ENCODE peak calls at places on chromosomes 12 and 14, in four cellular contexts. M, Y, W and T are unnamed samples.

GRCh38 chr12:110266980-110267620 is 13.9 kb upstream of the ATP2A2 start:
- DNase-seq in M (peak), Y (no peak), W (no peak), T (no peak)

GRCh38 chr12:76946451-76946850 is 67.6 kb upstream of the CSRP2 start:
- DNase-seq in M (no peak), Y (no peak), W (no peak), T (no peak)

GRCh38 chr12:79121486-79121885 is 256.9 kb downstream of the SYT1 start:
- DNase-seq in M (peak), Y (no peak), W (no peak), T (peak)

GRCh38 chr12:26032719-26033241 is 74.3 kb downstream of the RASSF8 start:
- DNase-seq in M (no peak), Y (no peak), W (no peak), T (no peak)

GRCh38 chr12:24111101-24111500 is 161.6 kb upstream of the SOX5 start:
- DNase-seq in M (no peak), Y (no peak), W (no peak), T (no peak)

GRCh38 chr12:59113831-59114273 is 193.5 kb upstream of the LRIG3 start:
- DNase-seq in M (peak), Y (peak), W (peak), T (peak)

GRCh38 chr14:91409991-91410401 is 7.6 kb downstream of the CCDC88C start:
- DNase-seq in M (no peak), Y (no peak), W (no peak), T (no peak)

GRCh38 chr12:55681142-55682077 is 26.3 kb downstream of the ITGA7 start:
- DNase-seq in M (no peak), Y (peak), W (peak), T (peak)

GRCh38 chr14:61184117-61184516 is 97.0 kb downstream of the TMEM30B start:
- DNase-seq in M (no peak), Y (no peak), W (no peak), T (no peak)

GRCh38 chr12:128388461-128388921 is 121.5 kb downstream of the TMEM132C start:
- DNase-seq in M (no peak), Y (no peak), W (no peak), T (no peak)

GRCh38 chr12:88993655-88994054 is 358.6 kb downstream of the DUSP6 start:
- DNase-seq in M (peak), Y (peak), W (peak), T (no peak)

GRCh38 chr12:106898001-106898966 is 57.4 kb upstream of the TMEM263 start:
- DNase-seq in M (no peak), Y (no peak), W (no peak), T (no peak)

GRCh38 chr14:50001999-50002925 is 109.4 kb downstream of the ARF6 start:
- DNase-seq in M (no peak), Y (no peak), W (no peak), T (no peak)
- TF ChIP-seq FOXJ3 in M (no peak), Y (no peak), W (no peak), T (no peak)

GRCh38 chr12:100706029-100706428 is 88.5 kb upstream of the ANO4 start:
- DNase-seq in M (no peak), Y (no peak), W (no peak), T (no peak)
- TF ChIP-seq FOXJ3 in M (no peak), Y (no peak), W (no peak), T (no peak)

GRCh38 chr12:124392991-124393790 is 98.3 kb downstream of the RFLNA start:
- DNase-seq in M (peak), Y (no peak), W (no peak), T (no peak)

GRCh38 chr12:124391340-124392261 is 96.7 kb downstream of the RFLNA start:
- DNase-seq in M (no peak), Y (peak), W (no peak), T (no peak)

GRCh38 chr12:124393831-124394230 is 98.9 kb downstream of the RFLNA start:
- DNase-seq in M (no peak), Y (no peak), W (no peak), T (no peak)

GRCh38 chr12:124390442-124391116 is 95.7 kb downstream of the RFLNA start:
- DNase-seq in M (no peak), Y (no peak), W (no peak), T (no peak)

DNA sequence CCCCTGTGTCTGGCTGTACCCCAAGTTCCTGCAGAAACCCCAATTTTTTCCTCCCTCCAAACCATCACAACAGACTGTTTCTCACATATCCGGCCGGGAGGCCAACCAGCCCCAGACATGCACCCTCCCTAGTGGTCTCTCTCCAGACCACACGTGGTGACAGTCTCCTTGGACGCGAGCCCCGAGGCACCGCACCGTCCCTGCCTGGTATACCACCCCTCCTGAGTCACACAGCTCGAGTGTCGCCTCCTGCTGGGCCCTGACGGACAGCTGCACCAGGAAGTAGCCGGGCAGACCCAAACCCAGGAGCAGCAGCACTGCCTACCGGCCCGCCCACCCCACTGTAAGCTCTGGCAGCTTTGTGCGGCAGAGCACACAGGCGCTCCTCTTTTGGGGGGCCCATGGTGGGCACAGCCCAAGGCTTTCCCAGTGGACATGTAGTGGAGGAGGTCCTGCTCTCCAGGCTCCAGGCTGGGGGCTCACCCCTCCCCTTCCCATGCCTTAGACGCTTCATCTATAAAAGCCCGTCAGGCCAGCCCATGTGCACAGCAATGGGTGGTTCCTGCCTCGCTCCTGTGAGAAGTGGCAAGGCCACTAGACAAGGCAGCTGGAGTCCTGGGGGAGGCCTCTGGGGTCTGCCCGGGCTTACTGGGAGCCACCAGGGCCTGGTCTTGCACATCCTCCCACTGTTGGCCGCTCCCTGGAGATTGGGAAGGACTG is 97.5 kb downstream of the RFLNA start:
- DNase-seq in M (peak), Y (peak), W (no peak), T (peak)
- TF ChIP-seq FOXJ3 in M (no peak), Y (no peak), W (no peak), T (no peak)

DNA sequence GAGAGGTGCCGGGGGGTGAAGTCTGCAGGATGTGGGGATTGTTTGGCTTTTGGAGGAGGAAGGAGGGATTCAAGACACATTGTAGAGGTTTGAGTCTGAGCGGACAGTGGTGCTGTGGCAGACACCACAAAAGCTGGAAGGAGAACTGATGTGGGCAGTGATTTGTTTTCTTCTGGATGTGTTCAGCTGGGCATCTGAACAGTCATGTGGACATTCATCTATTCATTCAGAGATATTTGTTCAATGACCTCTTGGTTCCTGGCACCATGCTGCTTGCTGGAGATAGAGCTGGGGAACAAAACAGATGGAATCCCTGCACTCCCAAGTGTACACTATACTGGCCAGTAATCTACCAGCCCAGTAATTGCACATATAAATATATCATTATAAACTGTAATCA is 64.0 kb downstream of the PTPN11 start:
- DNase-seq in M (no peak), Y (no peak), W (no peak), T (no peak)
- TF ChIP-seq FOXJ3 in M (no peak), Y (no peak), W (no peak), T (no peak)

DNA sequence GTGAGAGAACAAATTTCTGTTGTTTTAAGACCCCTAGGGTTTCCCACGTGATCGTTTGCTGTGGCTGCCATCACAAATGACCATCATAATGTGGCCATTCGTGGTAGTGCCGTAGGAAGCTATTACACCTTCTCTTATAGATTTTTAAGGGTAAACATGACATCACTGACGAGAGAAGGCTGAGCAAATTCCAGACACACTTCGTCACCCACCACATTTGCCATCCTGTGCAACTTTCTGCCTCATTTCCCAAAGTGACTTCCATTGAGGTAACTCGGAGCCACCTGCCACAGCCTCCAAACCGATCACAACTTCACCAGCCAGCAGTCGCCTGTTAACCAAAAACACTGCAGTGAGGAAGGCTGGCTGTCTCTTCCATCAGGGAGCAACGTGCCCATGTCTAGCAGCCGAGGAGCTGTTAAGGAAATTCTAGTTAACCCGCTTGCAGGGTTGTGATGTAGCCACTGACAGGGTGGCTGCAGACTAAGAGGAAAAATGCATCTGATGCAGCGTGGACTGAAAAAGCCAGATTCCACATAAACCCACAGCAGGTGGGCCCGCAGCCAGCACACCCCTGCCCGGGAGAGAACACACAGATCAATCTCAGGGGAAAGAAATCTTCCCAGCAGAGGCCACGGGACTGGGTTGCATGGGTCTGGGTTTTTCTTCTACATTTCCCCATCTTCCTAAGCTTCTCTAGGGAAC is 44.6 kb downstream of the CCDC85C start:
- DNase-seq in M (no peak), Y (no peak), W (no peak), T (no peak)
- TF ChIP-seq FOXJ3 in M (no peak), Y (no peak), W (no peak), T (no peak)

DNA sequence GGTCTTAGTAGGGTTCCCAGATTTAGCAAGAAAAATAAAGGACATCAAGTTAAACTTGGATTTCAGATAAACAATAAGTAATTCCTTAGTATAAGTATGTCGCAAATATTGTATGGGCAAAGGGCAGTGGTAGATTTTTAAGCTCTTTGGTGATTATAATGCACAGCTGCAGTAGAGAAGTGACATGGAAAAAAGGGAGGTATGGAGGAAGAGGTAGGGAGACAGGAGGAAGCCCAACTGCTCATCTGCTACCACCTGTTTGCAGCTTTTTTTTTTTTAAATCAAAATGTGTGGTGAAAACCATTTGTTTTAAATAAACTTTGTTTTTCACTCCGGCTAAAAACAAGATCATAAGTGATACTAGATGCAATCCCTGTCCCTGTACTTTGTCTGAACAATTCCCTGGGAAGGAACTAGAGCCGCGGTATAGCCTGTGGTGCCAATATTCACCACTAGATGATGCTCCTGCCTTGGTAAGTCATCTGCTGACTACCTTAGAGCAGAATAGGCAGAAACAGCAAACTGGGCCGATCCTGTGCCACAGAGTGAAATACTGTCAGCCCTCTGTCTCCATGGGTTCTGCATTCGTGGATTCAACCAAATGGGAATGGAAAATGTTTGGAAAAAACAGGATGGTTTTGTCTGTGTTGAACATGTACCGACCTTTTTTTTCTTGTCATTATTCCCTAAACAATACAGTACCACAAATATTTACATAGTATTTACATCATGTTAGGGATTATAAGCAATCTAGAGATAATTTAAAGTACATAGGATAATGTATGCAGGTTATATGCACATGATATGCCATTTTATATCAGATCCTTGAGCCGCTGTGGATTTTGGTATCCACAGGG is 62.4 kb upstream of the PLBD1 start:
- DNase-seq in M (peak), Y (peak), W (peak), T (peak)
- TF ChIP-seq FOXJ3 in M (no peak), Y (no peak), W (no peak), T (no peak)

GRCh38 chr12:6605425-6606330 is 1.5 kb downstream of the CHD4 start:
- DNase-seq in M (peak), Y (no peak), W (no peak), T (peak)

GRCh38 chr12:6604254-6605029 is 2.7 kb downstream of the CHD4 start:
- DNase-seq in M (no peak), Y (no peak), W (no peak), T (no peak)

GRCh38 chr12:6608592-6609311 is 1.6 kb upstream of the CHD4 start:
- DNase-seq in M (no peak), Y (no peak), W (peak), T (no peak)

GRCh38 chr12:6606331-6607131 is 648 bp downstream of the CHD4 start:
- DNase-seq in M (peak), Y (peak), W (peak), T (peak)

DNA sequence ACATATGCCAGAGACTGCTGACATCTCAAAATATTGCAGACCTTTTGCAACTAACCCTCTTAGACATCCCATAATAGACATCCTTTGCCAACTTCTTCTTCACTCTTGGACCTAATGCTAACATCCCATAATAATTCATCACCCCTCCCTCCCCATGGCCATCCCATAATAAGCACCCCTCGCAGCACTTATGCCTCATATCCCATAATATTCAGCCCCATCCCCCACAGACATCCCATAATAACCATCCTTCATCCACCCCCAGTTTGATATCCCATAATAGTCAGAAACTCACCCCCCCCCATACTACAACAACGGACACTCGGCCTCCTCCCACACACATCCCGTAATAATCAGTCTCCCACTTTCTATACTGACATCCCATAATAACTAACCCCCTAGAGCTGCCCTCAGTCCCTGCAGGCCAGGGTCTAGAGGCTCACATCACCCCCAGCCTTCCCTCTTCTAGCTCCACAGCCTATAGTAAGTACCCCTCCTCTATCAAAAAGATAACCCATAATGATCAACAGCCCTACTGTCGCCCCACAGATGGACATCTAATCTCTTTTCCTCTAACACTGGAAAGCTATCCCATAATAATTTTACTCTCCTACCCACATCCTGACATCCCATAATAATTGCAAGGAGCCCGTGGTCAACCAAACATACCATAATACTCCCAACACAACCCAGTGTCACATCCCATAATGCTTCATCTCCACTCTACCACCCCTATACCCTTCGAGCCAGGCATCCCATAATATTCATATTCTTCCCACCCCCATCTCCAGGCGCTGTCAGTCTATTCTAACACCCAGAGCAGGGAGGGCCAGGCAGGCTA is 792 bp upstream of the CHD4 start:
- DNase-seq in M (peak), Y (peak), W (peak), T (no peak)
- TF ChIP-seq FOXJ3 in M (no peak), Y (no peak), W (no peak), T (no peak)